ENCODE peak calls at places on chromosomes 7 and 10, in seven cellular contexts. N is brain microvascular endothelial cell; X is Peyer's patch; Q is vagina; J is CD4-positive, alpha-beta memory T cell; R is CD8-positive, alpha-beta memory T cell; I is pancreas. F is an unnamed sample.

GRCh38 chr10:87660484-87661133 is 931 bp downstream of the PAPSS2 start:
- DNase-seq in J (no peak), I (peak; percentile 61), R (no peak), N (peak; percentile 82), X (peak; percentile 79), Q (no peak), F (no peak)

GRCh38 chr10:94546058-94546595 is 539 bp downstream of the HELLS start:
- DNase-seq in X (no peak), R (no peak), J (no peak), N (peak; percentile 5), I (no peak), Q (no peak), F (no peak)

GRCh38 chr7:41093141-41093540 is 609.7 kb downstream of the INHBA start:
- DNase-seq in X (no peak), I (no peak), J (no peak), Q (no peak), R (no peak), N (no peak), F (no peak)

GRCh38 chr7:6494365-6494764 is 46.6 kb upstream of the DAGLB start:
- DNase-seq in Q (no peak), X (no peak), J (no peak), N (no peak), I (no peak), R (no peak), F (no peak)

GRCh38 chr10:70132098-70133029 is at the start of gene AIFM2:
- DNase-seq in Q (no peak), I (peak; percentile 88), J (no peak), X (peak; percentile 93), N (peak; percentile 40), R (peak; percentile 73), F (no peak)

GRCh38 chr7:142553216-142553615 is 196.1 kb upstream of the PRSS1 start:
- DNase-seq in J (no peak), R (no peak), Q (no peak), N (no peak), X (no peak), I (no peak), F (no peak)

GRCh38 chr7:148700693-148701092 is 2.0 kb downstream of the CUL1 start:
- DNase-seq in N (peak; percentile 53), Q (no peak), R (peak; percentile 56), X (no peak), I (no peak), J (peak; percentile 69), F (no peak)

GRCh38 chr7:31979690-31980330 is 90.4 kb downstream of the PDE1C start:
- DNase-seq in X (no peak), I (no peak), J (no peak), R (no peak), Q (no peak), N (no peak), F (no peak)

GRCh38 chr7:18086165-18087030 is 58.8 kb upstream of the PRPS1L1 start:
- DNase-seq in I (peak; percentile 66), Q (no peak), R (no peak), X (no peak), J (no peak), N (no peak), F (no peak)

GRCh38 chr10:93357680-93358079 is 124.5 kb downstream of the MYOF start:
- DNase-seq in X (no peak), J (no peak), Q (no peak), N (no peak), I (no peak), R (no peak), F (no peak)

GRCh38 chr7:22725585-22725984 is 1.4 kb upstream of the IL6 start:
- DNase-seq in X (no peak), N (peak; percentile 55), Q (no peak), J (no peak), I (no peak), R (no peak), F (no peak)

GRCh38 chr7:135147341-135147898 is 452 bp upstream of the TMEM140 start:
- DNase-seq in N (peak; percentile 16), J (peak; percentile 51), Q (no peak), I (peak; percentile 54), R (no peak), X (no peak), F (no peak)

GRCh38 chr7:143375298-143376034 is 5.7 kb upstream of the ZYX start:
- DNase-seq in Q (no peak), N (no peak), X (no peak), R (peak; percentile 75), I (no peak), J (peak; percentile 79), F (no peak)

GRCh38 chr10:79266543-79267312 is 80.5 kb upstream of the PPIF start:
- DNase-seq in J (no peak), I (no peak), Q (no peak), R (no peak), N (peak; percentile 94), X (peak; percentile 77), F (peak; percentile 40)

GRCh38 chr7:137961200-137962177 is 40.4 kb downstream of the CREB3L2 start:
- DNase-seq in J (no peak), Q (no peak), I (no peak), N (no peak), R (no peak), X (no peak), F (no peak)

GRCh38 chr7:138745189-138745588 is 44.0 kb upstream of the SVOPL start:
- DNase-seq in X (no peak), Q (no peak), N (no peak), J (no peak), R (no peak), I (no peak), F (no peak)

GRCh38 chr10:117991701-117992100 is 55.0 kb downstream of the RAB11FIP2 start:
- DNase-seq in I (no peak), N (no peak), J (no peak), R (no peak), Q (no peak), X (no peak), F (no peak)

DNA sequence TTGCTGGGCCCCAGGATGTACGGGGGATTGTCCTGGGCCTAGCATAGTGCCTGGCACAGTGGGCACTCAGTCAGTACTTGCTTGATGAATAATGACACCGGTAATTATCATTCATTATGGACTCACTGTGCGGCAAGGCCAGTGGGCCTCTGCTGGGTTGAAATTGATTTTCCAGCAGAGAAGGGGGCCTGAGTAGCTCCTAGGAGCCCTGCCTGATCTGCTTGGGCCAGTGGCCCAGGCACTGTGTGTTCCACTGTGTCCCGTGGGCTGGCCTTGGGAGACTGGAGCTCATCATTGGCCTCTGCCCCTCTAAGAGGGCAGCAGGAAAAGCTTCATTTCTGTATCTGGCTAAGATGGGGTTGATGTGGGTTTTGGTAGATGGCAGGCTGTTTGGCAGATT is 1.4 kb downstream of the CHST3 start:
- DNase-seq in R (no peak), Q (no peak), J (no peak), I (no peak), N (no peak), X (no peak), F (no peak)
- H3K27ac ChIP-seq in R (no peak overlapping the region), Q (peak overlapping the region; percentile 98), J (no peak overlapping the region), I (no peak overlapping the region), N (no peak overlapping the region), X (peak overlapping the region; percentile 91), F (peak overlapping the region; percentile 76)

GRCh38 chr10:24518981-24519597 is 204.6 kb downstream of the ARHGAP21 start:
- DNase-seq in N (peak; percentile 57), Q (no peak), X (peak; percentile 78), R (no peak), J (peak; percentile 42), I (no peak), F (no peak)

GRCh38 chr10:24515481-24515880 is 208.2 kb downstream of the ARHGAP21 start:
- DNase-seq in X (no peak), J (no peak), N (no peak), I (no peak), R (no peak), Q (no peak), F (no peak)

GRCh38 chr10:24513155-24513554 is 210.5 kb downstream of the ARHGAP21 start:
- DNase-seq in X (no peak), Q (no peak), N (peak; percentile 15), I (no peak), R (no peak), J (no peak), F (no peak)

GRCh38 chr10:24519950-24520349 is 203.7 kb downstream of the ARHGAP21 start:
- DNase-seq in N (no peak), I (no peak), J (peak; percentile 74), R (no peak), X (no peak), Q (no peak), F (no peak)

GRCh38 chr10:24518411-24518810 is 205.3 kb downstream of the ARHGAP21 start:
- DNase-seq in Q (no peak), N (no peak), J (no peak), X (no peak), R (no peak), I (no peak), F (no peak)
- H3K27ac ChIP-seq in Q (no peak overlapping the region), N (no peak overlapping the region), J (no peak overlapping the region), X (no peak overlapping the region), R (no peak overlapping the region), I (no peak overlapping the region), F (no peak overlapping the region)

GRCh38 chr10:18611168-18611567 is 40.2 kb downstream of the NSUN6 start:
- DNase-seq in X (no peak), R (no peak), Q (no peak), N (no peak), J (no peak), I (no peak), F (no peak)
- H3K27ac ChIP-seq in X (peak overlapping the region; percentile 68), R (no peak overlapping the region), Q (peak overlapping the region; percentile 55), N (peak overlapping the region; percentile 81), J (no peak overlapping the region), I (no peak overlapping the region), F (peak overlapping the region; percentile 86)

GRCh38 chr7:76424413-76425111 is at the start of gene ZP3:
- DNase-seq in I (peak; percentile 17), R (no peak), X (no peak), Q (no peak), N (no peak), J (no peak), F (no peak)

GRCh38 chr7:76426246-76426645 is 1.5 kb downstream of the ZP3 start:
- DNase-seq in N (no peak), X (no peak), Q (no peak), I (peak; percentile 48), J (no peak), R (no peak), F (no peak)

GRCh38 chr7:76425156-76425555 is 406 bp downstream of the ZP3 start:
- DNase-seq in J (no peak), I (peak; percentile 39), Q (no peak), X (no peak), R (no peak), N (no peak), F (no peak)

GRCh38 chr7:76427635-76428034 is 2.9 kb downstream of the ZP3 start:
- DNase-seq in R (no peak), N (no peak), J (no peak), Q (no peak), X (no peak), I (peak; percentile 13), F (no peak)

DNA sequence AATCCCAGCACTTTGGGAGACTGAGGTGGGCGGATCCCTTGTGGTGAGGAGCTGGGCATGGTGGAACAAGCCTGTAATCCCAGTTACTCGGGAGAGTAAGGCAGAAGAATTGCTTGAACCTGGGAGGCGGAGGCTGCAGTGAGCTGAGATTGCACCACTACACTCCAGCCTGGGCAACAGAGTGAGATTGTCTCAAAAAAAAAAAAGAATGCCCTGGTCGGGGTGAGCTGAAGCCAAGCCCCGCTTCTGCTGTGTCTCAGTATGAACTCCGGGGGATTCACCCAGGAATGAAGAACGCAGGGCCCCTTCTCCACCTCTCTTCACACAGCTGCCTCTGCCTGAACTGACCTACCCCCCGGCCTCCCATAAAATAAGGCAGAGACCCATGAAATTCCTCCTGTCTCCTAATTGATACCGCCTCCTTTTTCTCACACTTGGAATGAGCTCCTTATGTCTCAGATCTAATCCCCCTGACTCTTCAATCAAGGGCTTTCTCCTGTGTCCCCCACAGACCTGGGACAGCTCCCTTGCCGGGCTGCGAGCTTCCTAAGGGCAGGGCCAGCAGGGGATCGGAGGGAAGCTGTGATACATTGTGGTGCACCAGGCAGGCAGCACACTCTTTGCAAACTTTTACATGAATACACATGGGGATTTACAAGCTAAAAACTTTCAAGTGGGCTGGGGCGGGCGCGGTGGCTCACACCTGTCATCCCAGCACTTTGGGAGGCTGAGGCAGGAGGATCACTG is 911 bp upstream of the ZP3 start:
- DNase-seq in N (no peak), R (no peak), I (peak; percentile 30), Q (no peak), J (no peak), X (no peak), F (no peak)
- H3K27ac ChIP-seq in N (no peak overlapping the region), R (no peak overlapping the region), I (peak overlapping the region; percentile 65), Q (no peak overlapping the region), J (no peak overlapping the region), X (no peak overlapping the region), F (peak overlapping the region; percentile 97)